ENCODE peak calls at places on chromosomes 11 and 22, in ten cellular contexts. R is spleen, E is mesenchymal stem cell, Q is neural progenitor cell, D is neuronal stem cell, L is transverse colon, K is psoas muscle, I is upper lobe of right lung, A is HepG2, Y is thoracic aorta. O is an unnamed sample.

GRCh38 chr22:46593211-46593676 is 26.9 kb upstream of the GRAMD4 start:
- DNase-seq in R (peak), E (no peak), Q (peak), D (no peak), L (peak), K (no peak), I (peak), A (no peak), Y (no peak), O (no peak)

GRCh38 chr11:899724-900123 is 10.9 kb downstream of the CHID1 start:
- DNase-seq in R (no peak), E (no peak), Q (no peak), D (no peak), L (no peak), K (no peak), I (no peak), A (no peak), Y (no peak), O (no peak)

GRCh38 chr11:123235117-123235686 is 40.2 kb upstream of the CLMP start:
- DNase-seq in R (peak), E (no peak), Q (peak), D (no peak), L (peak), K (peak), I (no peak), A (peak), Y (peak), O (peak)

GRCh38 chr11:134731562-134731961 is 319.5 kb upstream of the B3GAT1 start:
- DNase-seq in R (peak), E (no peak), Q (peak), D (peak), L (no peak), K (no peak), I (no peak), A (no peak), Y (no peak), O (no peak)

GRCh38 chr11:57649826-57650738 is at the start of gene YPEL4:
- DNase-seq in R (peak), E (peak), Q (peak), D (no peak), L (peak), K (peak), I (no peak), A (no peak), Y (no peak), O (no peak)

GRCh38 chr11:12706531-12707499 is 32.6 kb downstream of the TEAD1 start:
- DNase-seq in R (no peak), E (no peak), Q (no peak), D (no peak), L (peak), K (no peak), I (no peak), A (peak), Y (no peak), O (no peak)

GRCh38 chr11:119720311-119720710 is 8.7 kb downstream of the NECTIN1 start:
- DNase-seq in R (peak), E (no peak), Q (no peak), D (no peak), L (no peak), K (no peak), I (no peak), A (no peak), Y (no peak), O (no peak)

GRCh38 chr11:16874275-16874975 is 136.0 kb downstream of the C11orf58 start:
- DNase-seq in R (no peak), E (no peak), Q (peak), D (no peak), L (no peak), K (no peak), I (no peak), A (peak), Y (no peak), O (no peak)

GRCh38 chr22:23834830-23835772 is 3.7 kb downstream of the DERL3 start:
- DNase-seq in R (peak), E (no peak), Q (no peak), D (no peak), L (peak), K (peak), I (peak), A (no peak), Y (no peak), O (no peak)

GRCh38 chr11:120001161-120002135 is 136.5 kb downstream of the TRIM29 start:
- DNase-seq in R (no peak), E (no peak), Q (peak), D (no peak), L (no peak), K (no peak), I (no peak), A (no peak), Y (no peak), O (no peak)

GRCh38 chr11:123260511-123261211 is 65.6 kb upstream of the CLMP start:
- DNase-seq in R (no peak), E (peak), Q (no peak), D (no peak), L (no peak), K (no peak), I (no peak), A (no peak), Y (no peak), O (no peak)

GRCh38 chr11:133901999-133902398 is 54.8 kb downstream of the IGSF9B start:
- DNase-seq in R (no peak), E (no peak), Q (no peak), D (no peak), L (no peak), K (no peak), I (no peak), A (no peak), Y (no peak), O (no peak)

GRCh38 chr11:132803436-132803835 is 728.9 kb downstream of the OPCML start:
- DNase-seq in R (no peak), E (no peak), Q (no peak), D (no peak), L (no peak), K (no peak), I (no peak), A (no peak), Y (no peak), O (no peak)

GRCh38 chr22:38788016-38788415 is 5.9 kb downstream of the DNAL4 start:
- DNase-seq in R (no peak), E (peak), Q (no peak), D (no peak), L (no peak), K (no peak), I (no peak), A (no peak), Y (no peak), O (no peak)

GRCh38 chr11:130580372-130580771 is 131.9 kb downstream of the ADAMTS15 start:
- DNase-seq in R (no peak), E (peak), Q (peak), D (peak), L (no peak), K (no peak), I (no peak), A (no peak), Y (no peak), O (no peak)

GRCh38 chr11:91173701-91174100 is 950.9 kb upstream of the CHORDC1 start:
- DNase-seq in R (no peak), E (no peak), Q (no peak), D (no peak), L (no peak), K (no peak), I (no peak), A (no peak), Y (no peak), O (no peak)

GRCh38 chr11:9565822-9566560 is 7.5 kb upstream of the WEE1 start:
- DNase-seq in R (no peak), E (peak), Q (peak), D (peak), L (peak), K (no peak), I (no peak), A (peak), Y (peak), O (peak)

GRCh38 chr22:38754247-38755154 is 1.3 kb downstream of the SUN2 start:
- DNase-seq in R (no peak), E (peak), Q (peak), D (no peak), L (peak), K (peak), I (no peak), A (peak), Y (peak), O (peak)

GRCh38 chr11:61793084-61793828 is 545 bp downstream of the FEN1 start:
- DNase-seq in R (peak), E (no peak), Q (peak), D (no peak), L (no peak), K (peak), I (peak), A (peak), Y (no peak), O (no peak)

GRCh38 chr22:45240137-45240809 is 421 bp downstream of the KIAA0930 start:
- DNase-seq in R (peak), E (peak), Q (peak), D (no peak), L (peak), K (peak), I (peak), A (no peak), Y (no peak), O (no peak)

GRCh38 chr11:69339041-69339733 is 45.2 kb downstream of the MYEOV start:
- DNase-seq in R (no peak), E (no peak), Q (no peak), D (no peak), L (no peak), K (no peak), I (peak), A (no peak), Y (no peak), O (no peak)

GRCh38 chr11:101407324-101407723 is 176.5 kb downstream of the TRPC6 start:
- DNase-seq in R (no peak), E (no peak), Q (no peak), D (no peak), L (peak), K (no peak), I (no peak), A (no peak), Y (no peak), O (no peak)

GRCh38 chr11:95085117-95085825 is 4.4 kb upstream of the ENDOD1 start:
- DNase-seq in R (no peak), E (no peak), Q (no peak), D (no peak), L (no peak), K (no peak), I (no peak), A (no peak), Y (no peak), O (no peak)

GRCh38 chr11:11486423-11486822 is 133.4 kb upstream of the CSNK2A3 start:
- DNase-seq in R (no peak), E (no peak), Q (no peak), D (no peak), L (no peak), K (no peak), I (no peak), A (no peak), Y (no peak), O (no peak)

GRCh38 chr11:60844045-60844869 is 2.3 kb downstream of the CCDC86 start:
- DNase-seq in R (no peak), E (peak), Q (no peak), D (no peak), L (no peak), K (peak), I (no peak), A (no peak), Y (no peak), O (no peak)

GRCh38 chr11:75673977-75674582 is 5.2 kb upstream of the MAP6 start:
- DNase-seq in R (no peak), E (peak), Q (no peak), D (no peak), L (no peak), K (no peak), I (no peak), A (peak), Y (no peak), O (peak)

GRCh38 chr11:125069796-125070195 is 6.7 kb downstream of the SLC37A2 start:
- DNase-seq in R (peak), E (no peak), Q (no peak), D (no peak), L (no peak), K (no peak), I (peak), A (no peak), Y (no peak), O (no peak)

GRCh38 chr11:61667684-61668320 is 12.4 kb upstream of the DAGLA start:
- DNase-seq in R (no peak), E (no peak), Q (peak), D (no peak), L (no peak), K (peak), I (no peak), A (no peak), Y (no peak), O (no peak)

GRCh38 chr11:64245401-64245796 is 1.3 kb downstream of the PPP1R14B start:
- DNase-seq in R (peak), E (no peak), Q (no peak), D (no peak), L (peak), K (peak), I (no peak), A (no peak), Y (no peak), O (no peak)

GRCh38 chr22:39215070-39215396 is 29.7 kb downstream of the PDGFB start:
- DNase-seq in R (peak), E (no peak), Q (no peak), D (no peak), L (no peak), K (no peak), I (peak), A (no peak), Y (no peak), O (no peak)

GRCh38 chr11:118102721-118103261 is 16.0 kb upstream of the SMIM35 start:
- DNase-seq in R (no peak), E (no peak), Q (no peak), D (no peak), L (no peak), K (no peak), I (peak), A (no peak), Y (no peak), O (no peak)

GRCh38 chr11:40289370-40289769 is 1170.1 kb downstream of the LRRC4C start:
- DNase-seq in R (no peak), E (no peak), Q (no peak), D (no peak), L (no peak), K (no peak), I (no peak), A (no peak), Y (no peak), O (no peak)

GRCh38 chr11:120375076-120375475 is 38.9 kb downstream of the ARHGEF12 start:
- DNase-seq in R (no peak), E (no peak), Q (no peak), D (no peak), L (no peak), K (no peak), I (no peak), A (no peak), Y (no peak), O (no peak)

GRCh38 chr11:62850911-62851806 is 11.8 kb upstream of the WDR74 start:
- DNase-seq in R (peak), E (no peak), Q (peak), D (no peak), L (no peak), K (no peak), I (no peak), A (peak), Y (no peak), O (no peak)

GRCh38 chr11:73312036-73312435 is 4.0 kb downstream of the ARHGEF17 start:
- DNase-seq in R (no peak), E (no peak), Q (no peak), D (no peak), L (no peak), K (peak), I (no peak), A (no peak), Y (no peak), O (no peak)
- H3K4me3 ChIP-seq in R (no peak), E (no peak), Q (peak), D (peak), L (peak), K (peak), I (peak), A (peak), Y (peak), O (no peak)

DNA sequence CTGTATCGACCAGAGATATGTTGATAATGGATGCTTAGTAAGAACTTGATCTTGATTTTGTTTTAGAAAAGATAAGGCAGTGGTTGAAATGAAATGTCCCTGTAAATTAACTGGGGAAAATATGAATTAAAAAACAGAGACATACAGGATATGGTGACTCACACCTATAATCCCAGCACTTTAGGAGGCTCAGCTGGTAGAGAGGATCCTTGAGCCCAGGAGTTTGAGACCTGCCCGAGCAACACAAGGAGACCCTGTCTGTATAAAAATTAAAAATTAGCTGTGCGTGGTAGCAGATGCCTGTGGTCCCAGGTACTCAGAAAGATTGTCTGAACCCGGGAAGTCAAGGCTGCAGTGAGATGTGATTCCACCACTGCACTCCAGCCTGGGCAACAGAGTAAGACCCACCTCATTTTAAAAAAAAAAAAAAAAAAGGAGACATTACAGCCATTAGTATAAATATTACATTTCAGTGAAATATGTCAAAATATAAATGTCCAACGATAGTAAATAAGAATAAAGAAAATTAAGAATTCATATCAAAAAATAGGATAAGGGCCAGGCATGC is 4.6 kb downstream of the PICALM start:
- DNase-seq in R (no peak), E (peak), Q (no peak), D (no peak), L (no peak), K (no peak), I (no peak), A (no peak), Y (no peak), O (no peak)
- H3K4me3 ChIP-seq in R (peak), E (no peak), Q (no peak), D (no peak), L (peak), K (peak), I (peak), A (no peak), Y (peak), O (no peak)

GRCh38 chr11:127412234-127412633 is 411.7 kb upstream of the KIRREL3 start:
- DNase-seq in R (no peak), E (no peak), Q (no peak), D (no peak), L (no peak), K (no peak), I (no peak), A (no peak), Y (no peak), O (no peak)
- H3K4me3 ChIP-seq in R (no peak), E (no peak), Q (no peak), D (no peak), L (no peak), K (no peak), I (no peak), A (no peak), Y (no peak), O (no peak)

DNA sequence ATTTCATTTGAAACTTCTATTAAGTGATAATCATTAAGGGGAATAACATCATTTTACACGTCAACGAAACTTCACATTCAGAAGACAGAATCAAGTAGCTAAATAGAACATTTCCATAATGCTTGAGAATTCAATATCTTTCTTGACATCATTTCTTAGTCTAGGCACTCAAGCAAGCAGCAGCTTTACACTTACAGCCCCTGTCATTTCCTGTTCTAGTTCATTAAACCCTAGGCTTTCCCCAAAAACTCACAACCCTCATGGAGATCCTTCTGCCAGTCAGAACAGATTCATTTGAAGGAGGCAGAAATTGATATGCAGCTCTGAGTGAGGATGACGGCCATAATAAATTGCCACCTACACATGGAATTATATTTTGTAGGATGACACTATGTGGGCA is 5.3 kb upstream of the HORMAD2 start:
- DNase-seq in R (no peak), E (no peak), Q (no peak), D (no peak), L (no peak), K (no peak), I (no peak), A (no peak), Y (no peak), O (no peak)
- H3K4me3 ChIP-seq in R (no peak), E (no peak), Q (no peak), D (no peak), L (no peak), K (no peak), I (no peak), A (no peak), Y (no peak), O (no peak)

GRCh38 chr11:72069787-72070251 is 10.5 kb downstream of the NUMA1 start:
- DNase-seq in R (peak), E (peak), Q (peak), D (no peak), L (peak), K (peak), I (peak), A (peak), Y (peak), O (peak)
- H3K4me3 ChIP-seq in R (no peak), E (no peak), Q (no peak), D (no peak), L (no peak), K (peak), I (peak), A (no peak), Y (peak), O (peak)

DNA sequence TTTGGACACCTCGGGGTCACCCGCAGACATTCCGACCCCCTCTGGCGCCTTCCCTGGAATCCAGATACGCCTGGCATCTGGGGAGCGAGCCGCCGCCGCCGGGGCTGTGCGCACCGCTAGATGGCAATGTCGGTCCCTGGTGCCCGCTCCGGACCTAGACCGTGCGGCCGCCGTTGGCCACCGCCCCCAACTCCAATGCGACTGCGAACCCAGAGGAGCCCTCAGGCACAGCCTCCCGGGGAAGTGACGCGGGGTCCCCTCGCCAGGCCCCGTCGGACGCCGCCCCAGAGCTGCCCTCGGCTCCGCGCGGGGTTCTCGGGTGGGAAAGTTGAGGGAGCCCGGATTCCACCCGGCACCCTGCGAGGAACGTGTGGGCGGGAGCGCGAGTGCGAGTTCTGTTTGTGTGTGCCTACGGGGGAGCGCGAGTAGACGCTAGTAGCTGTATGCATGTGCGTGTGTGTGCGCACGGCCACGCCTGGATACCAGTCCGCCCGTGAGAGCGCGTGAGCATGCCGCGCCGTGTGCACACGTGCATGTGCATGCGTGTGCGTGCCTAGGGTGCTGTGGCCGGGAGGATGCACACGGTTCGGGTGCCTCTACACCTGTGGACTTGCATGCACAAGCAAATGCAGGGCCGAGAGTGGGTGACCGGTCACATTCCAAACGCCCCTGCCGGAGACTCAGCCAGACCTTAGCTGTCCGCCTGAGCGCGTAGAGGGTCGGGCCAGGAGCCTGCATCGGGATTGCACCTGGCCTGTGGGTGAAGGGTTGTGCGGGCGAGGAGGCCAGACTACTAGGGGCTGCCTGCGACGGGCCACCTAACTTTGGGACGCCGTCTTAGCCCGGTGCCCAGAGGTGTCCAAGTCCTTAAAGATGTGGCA is 1.9 kb downstream of the CHRM4 start:
- DNase-seq in R (peak), E (peak), Q (peak), D (peak), L (peak), K (peak), I (peak), A (peak), Y (no peak), O (no peak)
- H3K4me3 ChIP-seq in R (peak), E (peak), Q (peak), D (peak), L (peak), K (peak), I (peak), A (peak), Y (peak), O (peak)

GRCh38 chr22:20393705-20394476 is at the start of gene ZNF74:
- DNase-seq in R (peak), E (peak), Q (peak), D (peak), L (peak), K (peak), I (peak), A (peak), Y (peak), O (peak)

GRCh38 chr22:20397498-20397897 is 3.5 kb downstream of the ZNF74 start:
- DNase-seq in R (no peak), E (no peak), Q (no peak), D (no peak), L (no peak), K (no peak), I (no peak), A (no peak), Y (no peak), O (no peak)

GRCh38 chr22:20396639-20397038 is 2.7 kb downstream of the ZNF74 start:
- DNase-seq in R (no peak), E (peak), Q (no peak), D (no peak), L (no peak), K (no peak), I (no peak), A (no peak), Y (no peak), O (no peak)

GRCh38 chr22:20395897-20396287 is 1.9 kb downstream of the ZNF74 start:
- DNase-seq in R (no peak), E (no peak), Q (no peak), D (no peak), L (no peak), K (no peak), I (no peak), A (no peak), Y (no peak), O (no peak)

GRCh38 chr22:20395181-20395896 is 1.4 kb downstream of the ZNF74 start:
- DNase-seq in R (no peak), E (no peak), Q (no peak), D (no peak), L (no peak), K (no peak), I (no peak), A (no peak), Y (no peak), O (no peak)
- H3K4me3 ChIP-seq in R (no peak), E (no peak), Q (peak), D (peak), L (peak), K (no peak), I (peak), A (no peak), Y (no peak), O (peak)

O was measured in LNCaP clone FGC.